ENCODE peak calls at places on chromosomes 4 and X, in five cellular contexts. K is tibial nerve, E is K562, N is esophagus muscularis mucosa, P is sigmoid colon. U is an unnamed sample. For H3K9me3, the result is how much of the 10 kb centered on the place peaks cover.

GRCh38 chr4:75561789-75562188 is 5.9 kb downstream of the ODAPH start:
- DNase-seq in K (no peak), E (no peak), N (no peak), P (no peak), U (no peak)

GRCh38 chrX:42725196-42725595 is 52.8 kb downstream of the PPP1R2C start:
- DNase-seq in K (no peak), E (no peak), N (no peak), P (no peak), U (no peak)

GRCh38 chrX:38898261-38898660 is 97.0 kb downstream of the MID1IP1 start:
- DNase-seq in K (no peak), E (no peak), N (no peak), P (no peak), U (no peak)

GRCh38 chr4:57404463-57404862 is 294.3 kb upstream of the IGFBP7 start:
- DNase-seq in K (no peak), E (no peak), N (no peak), P (no peak), U (no peak)

GRCh38 chr4:78624048-78624447 is 72.5 kb downstream of the ANXA3 start:
- DNase-seq in K (no peak), E (no peak), N (no peak), P (no peak), U (no peak)

GRCh38 chr4:106502106-106502699 is 133.6 kb upstream of the GIMD1 start:
- DNase-seq in K (peak), E (peak), N (no peak), P (no peak), U (peak)

GRCh38 chr4:130393246-130394041 is 1297.5 kb downstream of the C4orf33 start:
- DNase-seq in K (no peak), E (no peak), N (no peak), P (no peak), U (no peak)

GRCh38 chr4:122895336-122895995 is 26.9 kb downstream of the NUDT6 start:
- DNase-seq in K (no peak), E (no peak), N (no peak), P (no peak), U (no peak)

GRCh38 chr4:2186133-2186864 is 55.6 kb downstream of the HAUS3 start:
- DNase-seq in K (no peak), E (no peak), N (no peak), P (no peak), U (no peak)

GRCh38 chr4:58113083-58113482 is 1002.9 kb upstream of the IGFBP7 start:
- DNase-seq in K (no peak), E (no peak), N (no peak), P (no peak), U (no peak)

GRCh38 chr4:123353656-123354055 is 42.9 kb upstream of the SPRY1 start:
- DNase-seq in K (no peak), E (no peak), N (no peak), P (no peak), U (no peak)

GRCh38 chr4:35793045-35793722 is 451.1 kb downstream of the ARAP2 start:
- DNase-seq in K (no peak), E (no peak), N (no peak), P (no peak), U (no peak)

GRCh38 chr4:82561745-82562552 is at the start of gene TMEM150C:
- DNase-seq in K (no peak), E (no peak), N (peak), P (no peak), U (peak)

GRCh38 chrX:49163555-49164419 is 1.2 kb downstream of the MAGIX start:
- DNase-seq in K (peak), E (peak), N (peak), P (peak), U (peak)

GRCh38 chrX:133414399-133415275 is 652 bp downstream of the GPC4 start:
- DNase-seq in K (no peak), E (no peak), N (no peak), P (peak), U (peak)

DNA sequence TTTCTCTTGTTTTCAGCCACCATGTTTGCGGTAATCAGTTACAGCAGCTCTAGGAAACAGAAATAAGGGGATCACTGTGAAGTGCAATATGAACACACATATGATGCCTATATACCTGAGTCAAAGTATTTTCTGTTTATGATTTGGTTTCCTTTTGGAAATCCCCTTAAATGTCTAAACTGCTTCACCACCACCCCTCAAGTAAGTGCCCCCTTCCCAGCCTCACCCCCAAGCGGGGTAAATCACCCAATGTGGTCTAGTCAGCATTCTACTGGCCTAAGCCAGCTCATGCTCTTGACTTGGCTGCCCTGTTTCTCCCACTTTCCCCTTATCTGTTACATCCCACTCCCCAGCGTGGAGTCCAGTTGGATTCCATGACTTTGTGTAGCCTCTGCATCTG is 176.5 kb downstream of the QDPR start:
- DNase-seq in K (no peak), E (no peak), N (peak), P (no peak), U (no peak)
- H3K9me3 ChIP-seq in K (under half), E (under half), N (under half), P (under half), U (under half)

GRCh38 chr4:159185593-159186023 is 82.7 kb downstream of the RAPGEF2 start:
- DNase-seq in K (no peak), E (no peak), N (no peak), P (no peak), U (no peak)

GRCh38 chr4:159191989-159192388 is 89.1 kb downstream of the RAPGEF2 start:
- DNase-seq in K (no peak), E (peak), N (no peak), P (no peak), U (no peak)

GRCh38 chr4:159190646-159191045 is 87.8 kb downstream of the RAPGEF2 start:
- DNase-seq in K (no peak), E (no peak), N (no peak), P (no peak), U (no peak)

GRCh38 chr4:159193256-159193655 is 90.4 kb downstream of the RAPGEF2 start:
- DNase-seq in K (no peak), E (no peak), N (no peak), P (no peak), U (no peak)

DNA sequence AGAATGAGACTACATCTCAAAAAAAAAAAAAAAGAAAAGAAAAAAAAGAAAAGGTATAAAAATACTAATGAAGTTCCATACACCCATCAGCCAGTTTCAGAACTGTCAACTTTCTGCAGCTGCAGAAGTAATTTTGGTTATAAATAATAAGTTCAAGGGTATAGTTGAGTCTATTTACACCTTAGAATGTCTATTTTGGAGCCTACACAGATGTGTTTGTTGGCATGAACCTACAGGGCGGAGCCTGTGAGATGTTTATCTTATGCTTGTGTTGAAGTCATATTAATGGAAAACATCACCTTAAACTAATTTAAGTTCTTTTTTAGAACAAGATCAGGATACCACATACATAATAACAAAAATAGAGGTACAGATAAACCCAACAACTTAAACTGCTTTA is 85.8 kb downstream of the RAPGEF2 start:
- DNase-seq in K (no peak), E (no peak), N (no peak), P (no peak), U (no peak)
- H3K27ac ChIP-seq in K (no peak), E (no peak), N (no peak), P (no peak), U (no peak)

GRCh38 chr4:96162631-96163030 is 322.7 kb downstream of the PDHA2 start:
- DNase-seq in K (no peak), E (no peak), N (no peak), P (no peak), U (no peak)
- TF ChIP-seq EP300 in K (no peak), E (no peak), N (no peak), P (no peak), U (no peak)

GRCh38 chr4:11876104-11876503 is 447.4 kb upstream of the HS3ST1 start:
- DNase-seq in K (no peak), E (no peak), N (no peak), P (no peak), U (no peak)
- H3K9me3 ChIP-seq in K (under half), E (under half), N (under half), P (under half), U (under half)

GRCh38 chr4:167897116-167897515 is 195.2 kb upstream of the ANXA10 start:
- DNase-seq in K (no peak), E (no peak), N (no peak), P (no peak), U (no peak)
- H3K27ac ChIP-seq in K (no peak), E (no peak), N (no peak), P (no peak), U (no peak)